ENCODE peak calls at places on chromosomes 6 and 20, in six cellular contexts. W, D, U, L, V and J are unnamed samples.
A peak's percentile ranks its signal among the peaks of the same experiment; 100 is the strongest.

GRCh38 chr20:47243906-47244305 is 112.6 kb downstream of the ZMYND8 start:
- DNase-seq in W (no peak), D (no peak), U (no peak), L (no peak), V (no peak), J (no peak)

GRCh38 chr6:79731471-79731870 is 100.3 kb downstream of the SH3BGRL2 start:
- DNase-seq in W (no peak), D (no peak), U (no peak), L (no peak), V (no peak), J (no peak)

GRCh38 chr6:128204621-128205020 is 303.8 kb upstream of the THEMIS start:
- DNase-seq in W (no peak), D (no peak), U (no peak), L (no peak), V (no peak), J (no peak)

GRCh38 chr6:65014006-65014405 is 693.0 kb downstream of the EYS start:
- DNase-seq in W (no peak), D (no peak), U (no peak), L (no peak), V (no peak), J (no peak)

GRCh38 chr6:111721677-111722219 is 116.1 kb upstream of the TRAF3IP2 start:
- DNase-seq in W (no peak), D (peak; percentile 24), U (no peak), L (no peak), V (peak; percentile 20), J (no peak)

GRCh38 chr20:32165836-32166545 is 41.6 kb downstream of the PLAGL2 start:
- DNase-seq in W (peak; percentile 68), D (no peak), U (no peak), L (no peak), V (no peak), J (no peak)

GRCh38 chr20:36644713-36645109 is 1.3 kb downstream of the SLA2 start:
- DNase-seq in W (no peak), D (no peak), U (no peak), L (no peak), V (no peak), J (no peak)

GRCh38 chr6:152637422-152638047 is 373 bp upstream of the SYNE1 start:
- DNase-seq in W (no peak), D (no peak), U (no peak), L (no peak), V (peak; percentile 5), J (no peak)

GRCh38 chr6:122798099-122798641 is 9.1 kb downstream of the SMPDL3A start:
- DNase-seq in W (no peak), D (peak; percentile 92), U (no peak), L (no peak), V (peak; percentile 59), J (no peak)

GRCh38 chr6:40877362-40877761 is 161.7 kb downstream of the UNC5CL start:
- DNase-seq in W (no peak), D (no peak), U (no peak), L (no peak), V (no peak), J (no peak)

GRCh38 chr6:157323924-157324276 is 581 bp upstream of the TMEM242 start:
- DNase-seq in W (peak; percentile 88), D (peak; percentile 81), U (no peak), L (peak; percentile 50), V (peak; percentile 71), J (peak; percentile 95)

GRCh38 chr6:5968817-5969726 is 37.7 kb downstream of the NRN1 start:
- DNase-seq in W (no peak), D (no peak), U (no peak), L (peak; percentile 25), V (no peak), J (no peak)

GRCh38 chr6:83952830-83953229 is 80.7 kb upstream of the MRAP2 start:
- DNase-seq in W (no peak), D (no peak), U (no peak), L (no peak), V (no peak), J (no peak)

GRCh38 chr20:24977336-24977735 is 15.2 kb downstream of the APMAP start:
- DNase-seq in W (peak; percentile 29), D (no peak), U (no peak), L (no peak), V (no peak), J (no peak)

GRCh38 chr6:45472383-45472782 is 94.6 kb upstream of the SUPT3H start:
- DNase-seq in W (peak; percentile 70), D (no peak), U (no peak), L (peak; percentile 41), V (no peak), J (no peak)

GRCh38 chr6:133945158-133945557 is 7.9 kb upstream of the TBPL1 start:
- DNase-seq in W (no peak), D (peak; percentile 16), U (no peak), L (no peak), V (peak; percentile 3), J (no peak)

GRCh38 chr20:53402233-53403005 is 191.2 kb downstream of the ZNF217 start:
- DNase-seq in W (no peak), D (no peak), U (no peak), L (no peak), V (no peak), J (no peak)

GRCh38 chr6:151233731-151234130 is 6.0 kb upstream of the AKAP12 start:
- DNase-seq in W (no peak), D (no peak), U (no peak), L (no peak), V (no peak), J (no peak)

GRCh38 chr20:32316667-32317066 is 39.2 kb downstream of the KIF3B start:
- DNase-seq in W (no peak), D (no peak), U (no peak), L (no peak), V (peak; percentile 22), J (no peak)

GRCh38 chr20:36369739-36370138 is 63.6 kb downstream of the DLGAP4 start:
- DNase-seq in W (no peak), D (no peak), U (no peak), L (no peak), V (no peak), J (no peak)

GRCh38 chr6:34243901-34244884 is 4.6 kb downstream of the SMIM29 start:
- DNase-seq in W (peak; percentile 89), D (peak; percentile 75), U (no peak), L (peak; percentile 60), V (peak; percentile 91), J (peak; percentile 95)

GRCh38 chr6:25050356-25050755 is 114.6 kb upstream of the RIPOR2 start:
- DNase-seq in W (no peak), D (no peak), U (no peak), L (no peak), V (no peak), J (no peak)

GRCh38 chr20:34824861-34825529 is 456 bp downstream of the NCOA6 start:
- DNase-seq in W (peak; percentile 80), D (peak; percentile 54), U (peak; percentile 10), L (peak; percentile 18), V (peak; percentile 48), J (peak; percentile 20)
- TF ChIP-seq POLR2A in W (no peak), D (no peak), U (no peak), L (peak; percentile 32), V (peak; percentile 26), J (no peak)

GRCh38 chr20:9629821-9630220 is 115.4 kb downstream of the LAMP5 start:
- DNase-seq in W (no peak), D (no peak), U (no peak), L (no peak), V (no peak), J (no peak)

GRCh38 chr20:9628166-9628565 is 113.8 kb downstream of the LAMP5 start:
- DNase-seq in W (no peak), D (no peak), U (no peak), L (no peak), V (no peak), J (no peak)

GRCh38 chr20:9627219-9627618 is 112.8 kb downstream of the LAMP5 start:
- DNase-seq in W (no peak), D (no peak), U (no peak), L (no peak), V (no peak), J (no peak)

GRCh38 chr20:9626357-9626756 is 112.0 kb downstream of the LAMP5 start:
- DNase-seq in W (no peak), D (no peak), U (no peak), L (no peak), V (peak; percentile 33), J (no peak)

GRCh38 chr20:9628589-9628988 is 114.2 kb downstream of the LAMP5 start:
- DNase-seq in W (no peak), D (no peak), U (no peak), L (no peak), V (no peak), J (no peak)
- TF ChIP-seq CTCF in W (no peak), D (peak; percentile 22), U (no peak), L (no peak), V (no peak), J (no peak)

GRCh38 chr6:144401736-144402733 is 116.9 kb downstream of the UTRN start:
- DNase-seq in W (no peak), D (no peak), U (no peak), L (no peak), V (no peak), J (no peak)
- H3K4me3 ChIP-seq in W (no peak overlapping the region), D (no peak overlapping the region), U (no peak overlapping the region), L (no peak overlapping the region), V (no peak overlapping the region), J (no peak overlapping the region)

GRCh38 chr6:32659856-32660595 is 6.4 kb downstream of the HLA-DQB1 start:
- DNase-seq in W (no peak), D (no peak), U (no peak), L (no peak), V (no peak), J (no peak)
- TF ChIP-seq POLR2A in W (no peak), D (no peak), U (no peak), L (no peak), V (no peak), J (no peak)